ENCODE peak calls at places on chromosome 1, in nine cellular contexts. V is GM12865, X is heart right ventricle, S is GM13977, Q is ascending aorta, B is fibroblast of lung, Z is endodermal cell, E is AG09319, J is transverse colon. F is an unnamed sample.

GRCh38 chr1:109817881-109818280 is 54.2 kb upstream of the EPS8L3 start:
- DNase-seq in V (no peak), X (no peak), S (no peak), Q (no peak), B (no peak), Z (peak; percentile 35), E (no peak), J (no peak), F (no peak)

GRCh38 chr1:223726380-223727001 is 14.2 kb downstream of the CAPN2 start:
- DNase-seq in V (peak; percentile 93), X (peak; percentile 70), S (peak; percentile 81), Q (peak; percentile 57), B (peak; percentile 95), Z (peak; percentile 90), E (peak; percentile 84), J (peak; percentile 61), F (peak; percentile 97)

GRCh38 chr1:3180915-3181314 is 111.9 kb downstream of the PRDM16 start:
- DNase-seq in V (no peak), X (no peak), S (no peak), Q (no peak), B (no peak), Z (no peak), E (no peak), J (no peak), F (no peak)

GRCh38 chr1:9892563-9893528 is 17.2 kb downstream of the CTNNBIP1 start:
- DNase-seq in V (no peak), X (no peak), S (no peak), Q (no peak), B (peak; percentile 91), Z (no peak), E (no peak), J (peak; percentile 17), F (no peak)

GRCh38 chr1:61079898-61080336 is 2.4 kb upstream of the NFIA start:
- DNase-seq in V (no peak), X (peak; percentile 82), S (no peak), Q (peak; percentile 61), B (peak; percentile 69), Z (peak; percentile 87), E (peak; percentile 50), J (peak; percentile 82), F (no peak)

GRCh38 chr1:52674497-52675384 is 23.4 kb downstream of the COA7 start:
- DNase-seq in V (no peak), X (no peak), S (no peak), Q (no peak), B (peak; percentile 46), Z (peak; percentile 73), E (no peak), J (no peak), F (no peak)

GRCh38 chr1:116769561-116769977 is 15.3 kb downstream of the CD2 start:
- DNase-seq in V (peak; percentile 90), X (no peak), S (peak; percentile 35), Q (no peak), B (peak; percentile 78), Z (no peak), E (no peak), J (peak; percentile 37), F (peak; percentile 89)

GRCh38 chr1:169608231-169608630 is 21.7 kb downstream of the SELP start:
- DNase-seq in V (no peak), X (no peak), S (no peak), Q (no peak), B (no peak), Z (no peak), E (no peak), J (no peak), F (no peak)

GRCh38 chr1:40625476-40626382 is 39.8 kb downstream of the RIMS3 start:
- DNase-seq in V (no peak), X (no peak), S (no peak), Q (no peak), B (peak; percentile 48), Z (no peak), E (no peak), J (no peak), F (no peak)

GRCh38 chr1:217106231-217106630 is 383.0 kb upstream of the ESRRG start:
- DNase-seq in V (peak; percentile 2), X (no peak), S (no peak), Q (no peak), B (peak; percentile 47), Z (no peak), E (no peak), J (no peak), F (no peak)

GRCh38 chr1:92274939-92275338 is 23.8 kb downstream of the GLMN start:
- DNase-seq in V (no peak), X (no peak), S (no peak), Q (no peak), B (peak; percentile 54), Z (no peak), E (no peak), J (no peak), F (no peak)

GRCh38 chr1:218850367-218850766 is 323.3 kb upstream of the LYPLAL1 start:
- DNase-seq in V (no peak), X (no peak), S (no peak), Q (no peak), B (peak; percentile 39), Z (no peak), E (no peak), J (no peak), F (no peak)

GRCh38 chr1:21321963-21322680 is 31.9 kb upstream of the ECE1 start:
- DNase-seq in V (no peak), X (no peak), S (no peak), Q (no peak), B (no peak), Z (peak; percentile 83), E (no peak), J (no peak), F (no peak)

GRCh38 chr1:219330669-219331068 is 157.0 kb downstream of the LYPLAL1 start:
- DNase-seq in V (no peak), X (no peak), S (no peak), Q (no peak), B (no peak), Z (no peak), E (no peak), J (no peak), F (no peak)

GRCh38 chr1:22738522-22738921 is 27.9 kb downstream of the EPHB2 start:
- DNase-seq in V (no peak), X (no peak), S (no peak), Q (no peak), B (peak; percentile 63), Z (no peak), E (no peak), J (no peak), F (no peak)

GRCh38 chr1:153518562-153518961 is 17.2 kb downstream of the S100A6 start:
- DNase-seq in V (no peak), X (no peak), S (no peak), Q (no peak), B (no peak), Z (no peak), E (no peak), J (no peak), F (no peak)

DNA sequence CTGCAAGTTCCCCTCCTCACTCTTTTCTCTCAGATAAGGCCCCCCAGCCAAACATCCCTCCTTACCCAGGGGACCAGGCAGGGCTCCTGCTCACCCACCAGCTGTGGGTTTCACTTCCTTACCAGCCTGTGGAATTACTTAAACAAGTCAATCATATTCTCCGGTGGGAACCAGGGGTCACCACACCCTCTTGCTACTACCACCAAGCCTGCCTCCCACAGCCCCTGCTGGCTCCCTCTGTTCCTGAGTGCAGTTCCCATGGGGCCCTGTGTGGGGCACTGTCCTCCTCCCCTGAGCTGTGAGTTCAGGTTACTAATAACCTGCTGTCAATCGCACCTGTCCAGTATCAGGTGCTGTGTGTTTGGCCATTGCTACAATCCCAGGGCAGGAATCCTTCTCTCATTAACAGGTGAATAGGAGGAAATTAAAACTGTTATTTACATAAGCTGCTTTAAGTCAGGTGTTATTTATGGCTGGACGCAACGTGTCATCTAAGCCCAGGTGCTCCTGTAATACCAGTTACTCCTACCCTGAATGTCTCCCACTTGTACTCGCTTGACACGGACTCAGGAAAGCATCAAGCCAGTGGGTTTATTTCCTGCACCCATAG is 53.1 kb upstream of the LBR start:
- DNase-seq in V (peak; percentile 61), X (peak; percentile 35), S (peak; percentile 63), Q (no peak), B (no peak), Z (peak; percentile 95), E (no peak), J (peak; percentile 79), F (peak; percentile 76)
- TF ChIP-seq CTCF in V (peak; percentile 87), X (peak; percentile 70), S (peak; percentile 77), Q (peak; percentile 34), B (peak; percentile 83), Z (peak; percentile 96), E (peak; percentile 62), J (peak; percentile 84), F (peak; percentile 97)

DNA sequence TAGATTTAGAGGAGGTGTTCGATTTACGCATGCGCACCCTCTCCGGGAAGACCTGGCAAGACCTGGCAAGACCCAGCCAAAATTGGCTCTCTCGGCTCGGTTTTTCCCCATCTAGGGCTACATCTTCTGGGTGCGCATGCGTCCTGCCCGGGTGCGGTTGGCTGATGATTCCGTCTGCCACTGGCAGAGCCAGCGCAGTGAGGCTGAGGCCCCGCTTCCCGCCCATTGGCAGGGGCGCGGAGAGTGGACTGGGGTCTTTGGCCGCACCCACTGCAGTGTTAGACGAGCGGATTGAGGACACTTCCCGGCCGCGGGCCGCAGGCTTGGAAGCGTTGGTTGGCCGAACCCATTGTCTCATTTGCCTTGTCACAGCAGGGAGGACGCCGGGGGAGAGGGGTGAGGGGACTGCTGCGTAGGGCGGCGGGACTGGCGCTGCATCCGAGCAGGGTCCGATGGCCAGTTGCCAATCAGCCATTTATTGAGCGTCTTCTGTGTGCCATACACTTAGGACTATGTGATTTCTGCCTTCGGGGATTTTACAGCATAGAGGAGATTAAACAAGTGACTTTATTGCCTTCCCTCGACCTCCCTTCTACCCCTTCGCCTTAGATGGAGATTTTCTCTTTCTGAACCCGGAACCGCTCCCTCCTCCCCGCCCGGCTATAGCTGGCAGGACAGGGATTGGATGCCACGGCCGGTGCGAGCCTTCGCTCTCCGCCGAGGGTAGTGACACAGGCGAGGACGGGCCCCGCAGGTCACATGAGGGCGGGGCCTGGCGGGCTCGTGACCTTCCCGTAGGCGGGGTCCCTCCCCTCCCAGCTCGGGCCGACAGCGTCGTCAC is 43.7 kb downstream of the MEF2D start:
- DNase-seq in V (peak; percentile 99), X (peak; percentile 96), S (peak; percentile 96), Q (peak; percentile 96), B (peak; percentile 95), Z (peak; percentile 99), E (peak; percentile 98), J (peak; percentile 99), F (peak; percentile 99)
- TF ChIP-seq CTCF in V (no peak), X (no peak), S (no peak), Q (no peak), B (no peak), Z (no peak), E (no peak), J (no peak), F (peak; percentile 1)

GRCh38 chr1:29240400-29240837 is 4.1 kb downstream of the PTPRU start:
- DNase-seq in V (no peak), X (no peak), S (no peak), Q (no peak), B (no peak), Z (peak; percentile 79), E (no peak), J (no peak), F (no peak)
- TF ChIP-seq CTCF in V (no peak), X (no peak), S (no peak), Q (no peak), B (peak; percentile 19), Z (peak; percentile 60), E (peak; percentile 12), J (no peak), F (no peak)

DNA sequence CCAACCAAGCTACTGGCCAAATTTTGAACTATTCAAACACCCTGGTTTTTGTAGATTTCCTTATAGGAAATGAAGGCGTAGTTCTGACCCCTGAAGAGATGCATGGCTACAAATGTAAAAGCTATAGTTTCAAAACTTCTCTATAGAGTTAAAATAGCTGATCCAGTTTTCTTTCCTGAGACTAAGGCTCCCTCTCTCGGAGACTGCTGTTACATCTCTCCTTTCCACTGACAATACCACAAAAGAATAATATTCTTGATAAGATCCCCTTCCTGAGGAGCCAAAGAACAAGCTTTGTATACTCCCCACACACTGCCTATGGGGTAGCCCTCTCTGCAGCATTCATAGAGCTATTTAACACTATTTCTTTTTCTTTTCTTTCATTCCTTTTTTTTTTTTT is 6.7 kb upstream of the CFAP126 start:
- DNase-seq in V (no peak), X (no peak), S (no peak), Q (no peak), B (no peak), Z (no peak), E (no peak), J (no peak), F (no peak)
- TF ChIP-seq CTCF in V (peak; percentile 5), X (no peak), S (peak; percentile 27), Q (no peak), B (no peak), Z (peak; percentile 61), E (no peak), J (no peak), F (no peak)